ENCODE peak calls at places on chromosome 2, in four cellular contexts. N is colonic mucosa, O is A549, X is transverse colon. U is an unnamed sample.

GRCh38 chr2:143776531-143776930 is 647.3 kb downstream of the ARHGAP15 start:
- DNase-seq in N (no peak), O (no peak), X (no peak), U (no peak)

GRCh38 chr2:113842919-113843736 is 46.8 kb upstream of the ACTR3 start:
- DNase-seq in N (no peak), O (no peak), X (no peak), U (no peak)

GRCh38 chr2:29920130-29920577 is 1.2 kb downstream of the ALK start:
- DNase-seq in N (peak), O (peak), X (peak), U (peak)

GRCh38 chr2:30272761-30273573 is 41.6 kb downstream of the LBH start:
- DNase-seq in N (no peak), O (peak), X (peak), U (no peak)

GRCh38 chr2:202096736-202097135 is 23.7 kb downstream of the KIAA2012 start:
- DNase-seq in N (no peak), O (no peak), X (no peak), U (no peak)

GRCh38 chr2:105379741-105380186 is 19.1 kb downstream of the FHL2 start:
- DNase-seq in N (no peak), O (no peak), X (no peak), U (no peak)

GRCh38 chr2:71668326-71669057 is 215.1 kb downstream of the DYSF start:
- DNase-seq in N (no peak), O (no peak), X (no peak), U (peak)

GRCh38 chr2:85042330-85042729 is 71.4 kb downstream of the KCMF1 start:
- DNase-seq in N (no peak), O (no peak), X (no peak), U (no peak)

GRCh38 chr2:21070322-21071257 is 26.7 kb upstream of the APOB start:
- DNase-seq in N (no peak), O (no peak), X (no peak), U (no peak)

GRCh38 chr2:54503192-54503591 is 47.1 kb downstream of the SPTBN1 start:
- DNase-seq in N (peak), O (no peak), X (peak), U (peak)

GRCh38 chr2:55168221-55169154 is 63.6 kb downstream of the CLHC1 start:
- DNase-seq in N (peak), O (peak), X (peak), U (no peak)

GRCh38 chr2:241760301-241760771 is 16.3 kb upstream of the GAL3ST2 start:
- DNase-seq in N (no peak), O (no peak), X (no peak), U (no peak)

GRCh38 chr2:25342372-25343186 is 854 bp upstream of the DNMT3A start:
- DNase-seq in N (peak), O (peak), X (peak), U (peak)

GRCh38 chr2:226030369-226031077 is 631.0 kb downstream of the NYAP2 start:
- DNase-seq in N (no peak), O (no peak), X (no peak), U (no peak)

GRCh38 chr2:240366901-240367300 is 68.6 kb upstream of the GPC1 start:
- DNase-seq in N (no peak), O (no peak), X (no peak), U (no peak)

GRCh38 chr2:234415706-234416105 is 81.2 kb downstream of the ARL4C start:
- DNase-seq in N (no peak), O (no peak), X (no peak), U (no peak)

GRCh38 chr2:100246163-100247145 is 75.8 kb downstream of the LONRF2 start:
- DNase-seq in N (no peak), O (peak), X (no peak), U (no peak)

GRCh38 chr2:240206630-240207029 is 66.2 kb upstream of the OTOS start:
- DNase-seq in N (no peak), O (no peak), X (no peak), U (no peak)

GRCh38 chr2:20052872-20053281 is 1.4 kb upstream of the LAPTM4A start:
- DNase-seq in N (peak), O (peak), X (peak), U (peak)

GRCh38 chr2:223088866-223089265 is 36.9 kb downstream of the KCNE4 start:
- DNase-seq in N (no peak), O (no peak), X (no peak), U (no peak)

GRCh38 chr2:189083088-189083487 is 96.5 kb downstream of the COL5A2 start:
- DNase-seq in N (no peak), O (no peak), X (no peak), U (no peak)

GRCh38 chr2:11169333-11169732 is 14.1 kb downstream of the SLC66A3 start:
- DNase-seq in N (no peak), O (no peak), X (no peak), U (no peak)

GRCh38 chr2:1091895-1092585 is 141.4 kb downstream of the SNTG2 start:
- DNase-seq in N (no peak), O (no peak), X (no peak), U (no peak)

GRCh38 chr2:27710640-27711430 is 47.1 kb downstream of the SLC4A1AP start:
- DNase-seq in N (no peak), O (no peak), X (no peak), U (no peak)

GRCh38 chr2:100105678-100106054 is 36.7 kb downstream of the AFF3 start:
- DNase-seq in N (no peak), O (no peak), X (no peak), U (no peak)

GRCh38 chr2:45275806-45276205 is 266.6 kb upstream of the SIX2 start:
- DNase-seq in N (no peak), O (no peak), X (no peak), U (no peak)

GRCh38 chr2:46827274-46827930 is 88.2 kb downstream of the MCFD2 start:
- DNase-seq in N (no peak), O (no peak), X (no peak), U (no peak)

GRCh38 chr2:44909831-44910230 is 31.7 kb upstream of the SIX3 start:
- DNase-seq in N (no peak), O (no peak), X (no peak), U (no peak)

GRCh38 chr2:207504513-207505171 is 25.1 kb upstream of the CREB1 start:
- DNase-seq in N (no peak), O (no peak), X (no peak), U (no peak)

GRCh38 chr2:233839447-233839820 is 14.9 kb downstream of the HJURP start:
- DNase-seq in N (no peak), O (no peak), X (no peak), U (no peak)

GRCh38 chr2:123935405-123935804 is 89.7 kb upstream of the CNTNAP5 start:
- DNase-seq in N (no peak), O (no peak), X (no peak), U (no peak)

GRCh38 chr2:86790828-86791561 is at the start of gene CD8A:
- DNase-seq in N (no peak), O (no peak), X (no peak), U (no peak)

GRCh38 chr2:241991236-241991635 is 121.7 kb downstream of the RTP5 start:
- DNase-seq in N (no peak), O (no peak), X (no peak), U (peak)

GRCh38 chr2:207434903-207435302 is 94.9 kb upstream of the CREB1 start:
- DNase-seq in N (no peak), O (no peak), X (no peak), U (no peak)

GRCh38 chr2:120575966-120576365 is 159.7 kb upstream of the GLI2 start:
- DNase-seq in N (no peak), O (no peak), X (no peak), U (no peak)

GRCh38 chr2:223328578-223328977 is 273.6 kb downstream of the SCG2 start:
- DNase-seq in N (no peak), O (no peak), X (no peak), U (no peak)

GRCh38 chr2:199933466-199933865 is 21.8 kb downstream of the TYW5 start:
- DNase-seq in N (no peak), O (no peak), X (no peak), U (no peak)

GRCh38 chr2:217837001-217837491 is 165.7 kb downstream of the TNS1 start:
- DNase-seq in N (peak), O (no peak), X (peak), U (peak)

GRCh38 chr2:119253114-119253702 is 29.6 kb downstream of the STEAP3 start:
- DNase-seq in N (no peak), O (no peak), X (no peak), U (no peak)

DNA sequence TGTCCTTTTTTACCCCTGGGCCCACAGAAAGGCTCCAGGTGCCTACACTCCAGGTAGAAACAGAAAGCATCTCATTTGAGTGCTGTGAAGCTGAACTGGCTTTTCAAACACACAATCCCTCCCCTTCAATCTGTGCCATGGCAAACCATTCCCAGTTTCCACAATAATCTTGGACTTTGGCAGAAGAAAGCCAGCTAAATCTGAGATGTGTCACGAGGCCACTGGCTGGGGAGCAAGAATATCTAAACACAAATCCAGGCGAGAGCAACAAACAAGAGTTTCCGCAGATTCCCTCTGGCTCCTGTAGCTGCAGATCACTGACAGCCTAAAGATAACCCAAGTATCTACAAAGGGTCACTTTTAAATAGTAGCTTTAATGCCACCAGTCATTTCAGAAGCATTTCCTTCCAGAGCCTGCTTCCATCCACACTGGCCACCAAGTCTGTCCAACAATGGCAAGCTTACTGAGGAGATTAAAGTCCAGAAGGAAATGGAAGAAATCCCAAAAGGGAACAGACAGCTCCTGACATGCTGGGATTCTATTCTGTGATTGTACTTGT is 86.9 kb downstream of the ACVR1 start:
- DNase-seq in N (peak), O (no peak), X (no peak), U (no peak)
- H3K4me3 ChIP-seq in N (no peak), O (no peak), X (no peak), U (no peak)

DNA sequence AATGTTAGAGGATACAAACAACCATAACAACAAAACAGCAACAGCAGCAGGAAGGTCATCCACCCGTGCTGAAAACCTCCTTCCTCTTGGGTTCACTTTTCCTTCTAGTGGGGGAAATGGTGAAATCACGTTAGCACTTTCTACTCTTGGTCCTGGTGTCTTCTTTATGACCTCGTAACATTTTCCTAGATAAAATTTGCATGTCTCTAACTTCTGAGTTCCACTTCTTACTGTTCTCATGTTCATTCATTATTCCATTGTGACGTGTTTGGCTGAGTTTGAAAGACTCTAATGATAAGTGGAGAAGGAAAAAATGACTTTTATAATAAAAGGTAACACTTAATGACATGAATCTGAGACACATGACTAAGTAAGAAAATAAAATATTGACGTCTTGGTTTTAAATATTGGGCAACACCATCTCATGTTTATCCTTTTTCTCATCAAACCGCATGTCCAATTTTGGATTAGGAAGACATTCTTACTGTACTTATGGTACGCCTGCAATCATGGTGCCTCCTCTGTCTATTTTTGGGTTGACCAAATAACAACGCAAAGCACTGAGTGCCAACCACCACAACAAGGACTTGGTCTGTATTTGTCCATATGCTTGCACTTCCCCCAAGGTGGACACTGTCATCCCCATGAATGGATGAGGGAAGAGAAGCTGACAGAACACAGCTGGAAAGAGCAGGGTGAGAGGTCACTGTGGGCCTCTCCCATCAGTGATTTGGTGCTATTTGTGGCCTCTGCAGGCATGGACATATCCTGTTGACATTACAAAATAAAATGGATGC is 25.7 kb upstream of the IL1R1 start:
- DNase-seq in N (no peak), O (no peak), X (no peak), U (no peak)
- H3K27ac ChIP-seq in N (no peak), O (peak), X (peak), U (no peak)

GRCh38 chr2:157789933-157790511 is 86.1 kb downstream of the ACVR1 start:
- DNase-seq in N (peak), O (no peak), X (peak), U (peak)
- H3K4me3 ChIP-seq in N (no peak), O (no peak), X (no peak), U (no peak)

DNA sequence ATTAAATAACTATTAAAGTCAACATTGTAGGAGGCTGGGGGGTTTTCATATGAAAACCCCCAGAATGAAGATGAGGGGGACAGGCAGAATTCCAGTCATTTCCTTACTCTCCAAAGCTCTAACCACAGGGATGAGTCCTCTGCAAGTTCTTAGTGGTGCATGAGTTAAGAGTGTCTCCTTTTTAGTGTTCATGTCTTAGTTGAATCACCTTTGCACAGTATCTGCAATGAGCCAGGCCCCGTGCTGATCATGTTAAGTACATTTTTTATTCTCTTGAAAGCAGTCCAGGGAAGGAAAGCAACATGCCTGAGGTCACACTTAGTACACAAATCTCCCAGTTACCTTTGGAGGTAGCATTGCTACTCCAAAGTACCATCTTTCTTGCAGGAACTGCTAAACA is 25.7 kb upstream of the MSGN1 start:
- DNase-seq in N (no peak), O (no peak), X (no peak), U (no peak)
- H3K27ac ChIP-seq in N (no peak), O (no peak), X (no peak), U (no peak)

GRCh38 chr2:231038483-231039293 is 1.4 kb downstream of the C2orf72 start:
- DNase-seq in N (no peak), O (no peak), X (no peak), U (no peak)
- H3K4me3 ChIP-seq in N (peak), O (peak), X (peak), U (peak)

DNA sequence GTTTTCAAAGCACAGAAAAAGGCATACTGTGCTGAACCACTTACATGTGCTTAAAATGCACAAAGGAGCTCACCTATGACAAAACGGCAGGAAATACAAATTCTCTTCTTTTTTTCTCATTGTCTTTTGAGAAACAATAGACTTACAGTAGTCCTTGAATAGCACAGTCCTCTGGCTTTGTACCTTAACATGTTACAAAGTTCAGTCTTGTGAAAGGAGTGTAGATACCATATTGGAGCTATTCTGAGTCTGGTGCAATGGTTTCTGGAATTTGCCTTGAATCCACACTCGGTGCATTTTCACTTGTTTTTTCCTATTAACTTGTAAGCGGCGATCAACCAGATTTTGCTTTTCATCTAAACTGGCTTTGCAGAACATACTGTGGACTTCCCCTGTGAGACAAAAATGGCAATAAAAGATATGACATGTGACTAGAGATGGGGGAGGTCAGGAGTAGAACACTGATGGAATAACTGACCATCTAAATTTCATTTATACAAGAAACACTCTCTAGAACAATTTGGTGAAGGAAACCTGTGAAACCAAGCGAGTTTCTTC is 109.7 kb downstream of the METTL8 start:
- DNase-seq in N (no peak), O (no peak), X (no peak), U (no peak)
- H3K27ac ChIP-seq in N (no peak), O (no peak), X (no peak), U (no peak)

U was measured in Peyer's patch.